ENCODE peak calls at places on chromosomes 12 and 14, in four cellular contexts. T is stimulated activated CD4-positive, alpha-beta T cell treated with anti-CD3 and anti-CD28 coated beads, Interleukin-1b, Interleukin-23, amount 100 ng/mL, for 1 hour; F is dermis microvascular lymphatic vessel endothelial cell; I is substantia nigra. J is an unnamed sample.

GRCh38 chr12:57127101-57127709 is 1.1 kb upstream of the LRP1 start:
- DNase-seq in T (no peak), F (peak; percentile 32), I (peak; percentile 47), J (no peak)

GRCh38 chr12:26791328-26791791 is 41.6 kb downstream of the ITPR2 start:
- DNase-seq in T (no peak), F (no peak), I (no peak), J (no peak)

GRCh38 chr14:105908006-105908405 is 381.6 kb downstream of the TMEM121 start:
- DNase-seq in T (no peak), F (no peak), I (no peak), J (no peak)

GRCh38 chr14:75636100-75636692 is 24.5 kb downstream of the ERG28 start:
- DNase-seq in T (no peak), F (no peak), I (peak; percentile 34), J (no peak)

GRCh38 chr14:76926521-76927251 is 100.5 kb downstream of the LRRC74A start:
- DNase-seq in T (peak; percentile 20), F (no peak), I (peak; percentile 17), J (no peak)

GRCh38 chr14:93930989-93931307 is 3.8 kb downstream of the FAM181A start:
- DNase-seq in T (no peak), F (no peak), I (no peak), J (no peak)

GRCh38 chr14:51443195-51444018 is 203.4 kb downstream of the TMX1 start:
- DNase-seq in T (no peak), F (no peak), I (no peak), J (no peak)

GRCh38 chr12:117350140-117350539 is 11.3 kb downstream of the NOS1 start:
- DNase-seq in T (no peak), F (no peak), I (no peak), J (no peak)

GRCh38 chr14:84976805-84977204 is 553.1 kb upstream of the FLRT2 start:
- DNase-seq in T (no peak), F (no peak), I (no peak), J (no peak)

GRCh38 chr12:49912846-49913245 is 9.1 kb upstream of the FAIM2 start:
- DNase-seq in T (no peak), F (no peak), I (no peak), J (no peak)

GRCh38 chr14:31025335-31026075 is at the start of gene AP4S1:
- DNase-seq in T (no peak), F (peak; percentile 12), I (peak; percentile 43), J (no peak)

GRCh38 chr14:102927878-102928411 is 5.5 kb downstream of the AMN start:
- DNase-seq in T (no peak), F (no peak), I (no peak), J (no peak)

GRCh38 chr14:104443391-104444158 is 136.0 kb upstream of the C14orf180 start:
- DNase-seq in T (no peak), F (no peak), I (no peak), J (no peak)

GRCh38 chr14:71117839-71118743 is 210.8 kb downstream of the PCNX1 start:
- DNase-seq in T (no peak), F (no peak), I (no peak), J (no peak)

GRCh38 chr12:27276275-27276674 is 32.2 kb downstream of the STK38L start:
- DNase-seq in T (no peak), F (no peak), I (no peak), J (no peak)

GRCh38 chr12:49933793-49934192 is 16.7 kb upstream of the AQP2 start:
- DNase-seq in T (no peak), F (no peak), I (no peak), J (no peak)

GRCh38 chr14:91089958-91090535 is 23.8 kb upstream of the DGLUCY start:
- DNase-seq in T (no peak), F (no peak), I (no peak), J (no peak)

GRCh38 chr12:65319680-65320193 is 41.3 kb downstream of the MSRB3 start:
- DNase-seq in T (no peak), F (no peak), I (no peak), J (no peak)

J was measured in glomerular endothelial cell.